ENCODE peak calls at places on chromosomes 7 and 10, in nine cellular contexts. N is ovary, C is A549, G is SK-N-SH, A is suprapubic skin, K is stomach, I is transverse colon, L is upper lobe of left lung, S is HepG2. E is an unnamed sample. For H3K4me1 and H3K9me3, the result is how much of the 10 kb centered on the place peaks cover.

GRCh38 chr10:11012476-11012875 is 5.2 kb upstream of the CELF2 start:
- DNase-seq in N (no peak), C (no peak), G (no peak), A (no peak), K (no peak), I (no peak), L (no peak), S (no peak), E (no peak)

GRCh38 chr10:25818751-25819150 is 115.3 kb upstream of the MYO3A start:
- DNase-seq in N (no peak), C (no peak), G (no peak), A (no peak), K (no peak), I (no peak), L (no peak), S (no peak), E (no peak)

GRCh38 chr7:46534593-46535271 is 613.7 kb upstream of the IGFBP3 start:
- DNase-seq in N (no peak), C (peak), G (no peak), A (no peak), K (no peak), I (peak), L (no peak), S (no peak), E (no peak)

GRCh38 chr10:57692255-57692980 is 575.3 kb downstream of the IPMK start:
- DNase-seq in N (no peak), C (peak), G (no peak), A (no peak), K (no peak), I (no peak), L (no peak), S (no peak), E (no peak)

GRCh38 chr7:85602196-85602595 is 415.3 kb upstream of the SEMA3D start:
- DNase-seq in N (no peak), C (no peak), G (no peak), A (no peak), K (no peak), I (no peak), L (no peak), S (no peak), E (no peak)

GRCh38 chr7:106112118-106112971 is at the start of gene SYPL1:
- DNase-seq in N (peak), C (peak), G (peak), A (peak), K (peak), I (peak), L (peak), S (peak), E (peak)

GRCh38 chr10:77168161-77168560 is 469.4 kb downstream of the KCNMA1 start:
- DNase-seq in N (no peak), C (no peak), G (no peak), A (no peak), K (no peak), I (no peak), L (no peak), S (no peak), E (no peak)

GRCh38 chr7:20784311-20785210 is 2.1 kb downstream of the SP8 start:
- DNase-seq in N (no peak), C (peak), G (peak), A (no peak), K (no peak), I (no peak), L (peak), S (no peak), E (no peak)

GRCh38 chr10:128187788-128188185 is 61.6 kb upstream of the MKI67 start:
- DNase-seq in N (no peak), C (no peak), G (no peak), A (no peak), K (no peak), I (no peak), L (no peak), S (no peak), E (no peak)

GRCh38 chr10:43861966-43862751 is 213.5 kb upstream of the ZNF32 start:
- DNase-seq in N (no peak), C (peak), G (no peak), A (no peak), K (no peak), I (no peak), L (no peak), S (peak), E (no peak)

GRCh38 chr10:5976689-5977470 is 463 bp downstream of the IL15RA start:
- DNase-seq in N (peak), C (peak), G (no peak), A (no peak), K (peak), I (peak), L (peak), S (no peak), E (no peak)

GRCh38 chr7:17185690-17186070 is 112.8 kb upstream of the AHR start:
- DNase-seq in N (no peak), C (peak), G (no peak), A (no peak), K (no peak), I (no peak), L (no peak), S (no peak), E (no peak)

GRCh38 chr7:99383203-99383602 is 8.7 kb downstream of the ARPC1B start:
- DNase-seq in N (no peak), C (no peak), G (no peak), A (no peak), K (no peak), I (no peak), L (no peak), S (no peak), E (no peak)

GRCh38 chr7:114856625-114857024 is 65.3 kb upstream of the MDFIC start:
- DNase-seq in N (no peak), C (peak), G (no peak), A (no peak), K (no peak), I (no peak), L (no peak), S (no peak), E (no peak)

GRCh38 chr10:72912715-72913114 is 19.2 kb downstream of the OIT3 start:
- DNase-seq in N (no peak), C (no peak), G (no peak), A (no peak), K (no peak), I (no peak), L (no peak), S (no peak), E (no peak)

GRCh38 chr10:6211341-6212265 is 8.9 kb downstream of the PFKFB3 start:
- DNase-seq in N (peak), C (peak), G (peak), A (no peak), K (no peak), I (no peak), L (peak), S (no peak), E (no peak)

GRCh38 chr10:104614245-104614831 is 26.8 kb upstream of the SORCS3 start:
- DNase-seq in N (no peak), C (peak), G (peak), A (no peak), K (no peak), I (no peak), L (no peak), S (peak), E (no peak)

DNA sequence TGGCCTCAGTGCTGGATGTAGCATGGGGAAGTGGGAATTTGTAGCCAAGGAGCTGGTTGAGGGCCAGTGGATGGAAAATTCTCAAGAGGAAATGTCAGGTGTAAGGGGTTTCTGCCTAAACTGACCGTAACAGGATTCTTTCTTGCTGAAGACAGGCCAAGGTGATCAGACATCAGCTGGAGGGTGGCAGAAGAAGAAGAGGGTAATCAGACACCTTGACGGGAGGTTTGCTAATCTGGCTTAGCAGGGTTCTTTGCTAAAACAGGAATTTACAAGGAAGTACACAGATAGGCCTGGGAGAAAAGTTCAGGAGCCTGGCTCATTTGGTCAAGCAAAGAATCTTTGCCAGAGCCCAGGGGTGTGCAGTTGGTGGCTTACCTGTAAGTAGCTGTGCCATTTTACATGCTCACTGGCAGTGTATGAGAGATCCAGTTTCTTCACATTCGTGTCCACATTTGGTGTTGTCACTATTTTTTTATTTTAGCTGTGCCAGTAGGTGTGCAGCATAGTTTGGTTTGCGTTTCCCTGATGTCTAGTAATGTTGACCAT is 73.7 kb downstream of the BMPR1A start:
- DNase-seq in N (no peak), C (no peak), G (no peak), A (no peak), K (no peak), I (no peak), L (no peak), S (no peak), E (no peak)
- H3K4me1 ChIP-seq in N (under half), C (under half), G (under half), A (under half), K (half or more), I (under half), L (under half), S (under half), E (under half)

GRCh38 chr7:264541-265191 is 25.3 kb upstream of the FOXL3 start:
- DNase-seq in N (no peak), C (peak), G (no peak), A (no peak), K (peak), I (peak), L (peak), S (no peak), E (no peak)

GRCh38 chr7:265998-266850 is 23.7 kb upstream of the FOXL3 start:
- DNase-seq in N (no peak), C (no peak), G (no peak), A (no peak), K (peak), I (no peak), L (peak), S (no peak), E (no peak)

GRCh38 chr7:266851-267840 is 22.8 kb upstream of the FOXL3 start:
- DNase-seq in N (peak), C (no peak), G (peak), A (no peak), K (peak), I (peak), L (peak), S (peak), E (peak)

GRCh38 chr7:262251-262572 is 27.8 kb upstream of the FOXL3 start:
- DNase-seq in N (no peak), C (no peak), G (no peak), A (no peak), K (no peak), I (no peak), L (no peak), S (no peak), E (no peak)

GRCh38 chr7:265192-265997 is 24.6 kb upstream of the FOXL3 start:
- DNase-seq in N (no peak), C (no peak), G (no peak), A (no peak), K (no peak), I (no peak), L (peak), S (no peak), E (peak)
- TF ChIP-seq EP300 in N (no peak), C (no peak), G (no peak), A (no peak), K (no peak), I (no peak), L (no peak), S (no peak), E (no peak)

DNA sequence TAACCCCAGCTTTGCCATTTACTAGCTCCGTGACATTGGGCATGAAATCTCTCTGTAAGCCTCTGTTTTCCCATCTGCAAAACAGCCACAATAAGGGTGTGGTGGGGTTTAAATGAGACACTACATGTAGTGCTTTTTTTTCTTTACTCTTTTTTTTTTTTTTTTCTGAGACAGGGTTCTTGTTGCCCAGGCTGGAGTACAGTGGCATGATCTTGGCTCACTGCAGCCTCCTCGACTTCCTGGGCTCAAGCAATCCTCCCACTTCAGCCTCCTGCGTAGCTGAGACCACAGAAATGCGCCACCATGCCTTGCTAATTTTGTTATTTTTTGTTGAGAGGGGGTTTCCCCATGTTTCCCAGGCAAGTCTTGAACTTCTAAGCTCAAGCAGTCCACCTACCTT is 8.3 kb upstream of the DENND10 start:
- DNase-seq in N (no peak), C (no peak), G (no peak), A (no peak), K (peak), I (no peak), L (no peak), S (no peak), E (no peak)
- H3K9me3 ChIP-seq in N (under half), C (under half), G (under half), A (under half), K (under half), I (under half), L (under half), S (under half), E (under half)

DNA sequence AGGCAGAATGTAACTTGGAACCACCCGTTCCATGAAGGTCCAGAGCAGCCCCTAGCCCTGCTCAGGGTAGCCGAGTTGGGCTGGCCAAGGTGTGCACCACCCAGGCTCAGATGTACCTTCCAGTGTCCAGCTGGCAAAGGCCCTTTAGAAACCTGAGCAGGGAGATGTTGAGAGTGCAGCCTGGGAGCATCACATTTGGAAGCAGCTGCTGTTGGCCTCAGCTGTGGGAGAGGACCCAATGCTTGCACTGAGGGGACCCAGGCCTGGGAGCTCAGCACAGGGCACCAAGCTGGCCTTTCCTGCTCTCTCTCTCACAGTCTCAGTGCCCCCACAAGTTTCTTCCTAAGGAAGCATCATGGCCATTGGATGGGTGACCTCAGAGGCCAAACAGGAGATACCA is 33.5 kb downstream of the ANXA8 start:
- DNase-seq in N (no peak), C (no peak), G (no peak), A (peak), K (no peak), I (no peak), L (no peak), S (no peak), E (no peak)
- H3K4me1 ChIP-seq in N (under half), C (under half), G (under half), A (under half), K (under half), I (under half), L (under half), S (under half), E (under half)

GRCh38 chr7:2956526-2957368 is 86.9 kb downstream of the CARD11 start:
- DNase-seq in N (no peak), C (peak), G (peak), A (no peak), K (no peak), I (no peak), L (no peak), S (no peak), E (no peak)
- TF ChIP-seq EP300 in N (no peak), C (no peak), G (no peak), A (no peak), K (no peak), I (no peak), L (no peak), S (no peak), E (no peak)

DNA sequence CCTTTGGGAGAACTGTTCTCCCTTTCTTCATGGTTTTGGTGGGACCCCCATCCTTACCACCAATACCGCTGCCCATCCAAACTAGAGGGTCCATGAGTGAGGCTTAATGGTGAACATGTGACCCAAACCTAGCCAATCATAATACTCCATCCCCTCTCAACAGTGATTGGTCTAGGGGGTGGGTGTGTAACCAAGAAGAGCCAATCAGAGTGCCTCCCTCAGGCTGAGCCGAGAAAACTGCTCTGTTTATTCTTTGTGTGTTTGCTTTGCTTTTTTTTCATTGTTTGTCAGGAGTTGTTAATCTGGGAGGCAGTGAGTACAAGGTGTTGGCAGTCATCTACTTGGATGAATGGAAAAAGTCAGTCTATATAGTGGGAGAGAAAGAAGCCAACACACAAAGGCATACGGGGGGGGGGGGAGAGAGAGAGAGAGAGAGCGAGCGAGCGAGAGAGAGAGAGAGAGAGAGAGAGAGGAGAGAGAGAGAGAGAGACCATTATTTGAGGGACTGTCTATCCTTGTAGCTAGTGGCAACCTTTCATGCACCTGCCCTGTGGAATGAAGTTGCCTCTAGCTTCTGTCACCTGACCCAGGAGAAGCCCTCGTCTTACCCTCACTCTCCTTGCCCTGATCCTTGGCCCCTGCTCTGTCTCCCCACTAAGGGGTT is 441.7 kb downstream of the TYW1 start:
- DNase-seq in N (no peak), C (no peak), G (no peak), A (no peak), K (no peak), I (no peak), L (no peak), S (no peak), E (no peak)
- H3K9me3 ChIP-seq in N (under half), C (under half), G (under half), A (under half), K (under half), I (under half), L (under half), S (under half), E (under half)

DNA sequence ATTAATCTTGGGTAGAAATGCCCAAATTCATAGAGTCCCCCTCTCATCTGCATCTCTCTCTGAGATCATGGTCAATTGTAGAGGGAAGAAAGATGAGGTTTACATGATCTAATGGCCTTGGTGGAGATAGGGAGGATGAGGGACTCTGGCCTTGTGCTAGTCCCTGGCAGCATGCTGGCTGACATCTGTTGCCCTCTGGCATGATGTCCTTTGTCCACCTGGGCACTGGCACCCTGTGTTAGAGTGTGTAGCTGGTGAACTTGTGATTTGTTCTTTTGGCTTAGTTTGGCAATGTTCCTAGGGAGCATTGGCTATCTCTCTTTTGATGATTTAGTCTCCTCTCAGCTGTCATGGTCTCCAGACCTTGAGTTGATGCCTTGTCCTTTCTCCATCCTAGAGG is 103.2 kb downstream of the DYNC1I1 start:
- DNase-seq in N (no peak), C (no peak), G (no peak), A (no peak), K (no peak), I (no peak), L (no peak), S (no peak), E (no peak)
- H3K4me1 ChIP-seq in N (under half), C (under half), G (under half), A (under half), K (under half), I (under half), L (under half), S (under half), E (under half)

GRCh38 chr10:93061594-93062498 is 1.2 kb downstream of the CYP26C1 start:
- DNase-seq in N (no peak), C (no peak), G (peak), A (no peak), K (no peak), I (no peak), L (peak), S (no peak), E (no peak)

GRCh38 chr10:93063217-93063976 is 2.8 kb downstream of the CYP26C1 start:
- DNase-seq in N (no peak), C (no peak), G (peak), A (no peak), K (no peak), I (no peak), L (no peak), S (no peak), E (no peak)

GRCh38 chr10:93060887-93061593 is 442 bp downstream of the CYP26C1 start:
- DNase-seq in N (no peak), C (no peak), G (peak), A (no peak), K (no peak), I (no peak), L (peak), S (no peak), E (no peak)

GRCh38 chr10:93063977-93064660 is 3.5 kb downstream of the CYP26C1 start:
- DNase-seq in N (no peak), C (no peak), G (no peak), A (no peak), K (no peak), I (no peak), L (no peak), S (no peak), E (no peak)

GRCh38 chr10:93062499-93063216 is 2.1 kb downstream of the CYP26C1 start:
- DNase-seq in N (no peak), C (peak), G (peak), A (no peak), K (no peak), I (no peak), L (peak), S (no peak), E (no peak)
- TF ChIP-seq EP300 in N (no peak), C (no peak), G (no peak), A (no peak), K (no peak), I (no peak), L (no peak), S (no peak), E (no peak)

GRCh38 chr7:153422291-153423189 is 629.7 kb upstream of the DPP6 start:
- DNase-seq in N (no peak), C (no peak), G (no peak), A (no peak), K (no peak), I (no peak), L (no peak), S (no peak), E (no peak)
- H3K9me3 ChIP-seq in N (under half), C (under half), G (under half), A (under half), K (under half), I (under half), L (under half), S (under half), E (under half)

GRCh38 chr7:133052826-133053225 is 29.1 kb downstream of the CHCHD3 start:
- DNase-seq in N (no peak), C (no peak), G (no peak), A (no peak), K (no peak), I (no peak), L (no peak), S (no peak), E (no peak)
- H3K4me1 ChIP-seq in N (under half), C (under half), G (under half), A (under half), K (under half), I (under half), L (under half), S (under half), E (under half)